ENCODE peak calls at places on chromosomes 16 and 17, in four cellular contexts. U is HepG2, A is GM12878, Z is H1. R is an unnamed sample. For H3K4me1, the result is how much of the 10 kb centered on the place peaks cover.

GRCh38 chr17:31842416-31843381 is 16.3 kb downstream of the COPRS start:
- DNase-seq in U (peak), A (no peak), Z (peak), R (peak)

GRCh38 chr16:80681436-80681835 is 123.0 kb downstream of the CDYL2 start:
- DNase-seq in Z (no peak), A (no peak), U (no peak), R (no peak)

GRCh38 chr17:45577571-45578279 is 87.2 kb upstream of the PLEKHM1 start:
- DNase-seq in A (no peak), U (no peak), Z (no peak), R (peak)

GRCh38 chr16:50263940-50264929 is 2.1 kb upstream of the ADCY7 start:
- DNase-seq in Z (no peak), A (peak), U (peak), R (no peak)

GRCh38 chr16:50507397-50507796 is 40.8 kb upstream of the NKD1 start:
- DNase-seq in Z (no peak), A (no peak), U (no peak), R (no peak)

GRCh38 chr17:57750109-57750845 is 5.2 kb upstream of the CCDC182 start:
- DNase-seq in U (no peak), A (no peak), Z (no peak), R (no peak)

GRCh38 chr17:79646721-79647455 is 36.0 kb upstream of the RBFOX3 start:
- DNase-seq in A (no peak), Z (peak), U (no peak), R (no peak)

GRCh38 chr16:4455951-4456350 is 18.5 kb downstream of the NMRAL1 start:
- DNase-seq in Z (no peak), A (no peak), U (no peak), R (no peak)

GRCh38 chr17:79205688-79206205 is 131.1 kb downstream of the ENGASE start:
- DNase-seq in U (no peak), A (no peak), Z (no peak), R (no peak)

GRCh38 chr16:4517812-4518211 is 20.8 kb downstream of the CDIP1 start:
- DNase-seq in Z (peak), U (peak), A (no peak), R (peak)

GRCh38 chr16:29987371-29988085 is 7.9 kb downstream of the HIRIP3 start:
- DNase-seq in Z (no peak), A (no peak), U (no peak), R (no peak)

GRCh38 chr17:1843947-1844346 is 14.1 kb downstream of the RPA1 start:
- DNase-seq in U (no peak), Z (no peak), A (no peak), R (no peak)

GRCh38 chr17:2435181-2435741 is 34.4 kb upstream of the MNT start:
- DNase-seq in Z (peak), U (no peak), A (no peak), R (no peak)

GRCh38 chr17:1160591-1161041 is 19.2 kb downstream of the ABR start:
- DNase-seq in Z (no peak), A (no peak), U (no peak), R (no peak)

GRCh38 chr17:17506893-17507464 is 10.8 kb upstream of the RASD1 start:
- DNase-seq in Z (no peak), A (no peak), U (no peak), R (no peak)

GRCh38 chr17:52143536-52143935 is 15.0 kb downstream of the CA10 start:
- DNase-seq in Z (no peak), U (no peak), A (no peak), R (no peak)

GRCh38 chr17:7897090-7897489 is 8.5 kb downstream of the CHD3 start:
- DNase-seq in Z (no peak), U (no peak), A (no peak), R (no peak)

GRCh38 chr17:28726912-28727726 is 1.1 kb upstream of the TLCD1 start:
- DNase-seq in Z (peak), U (peak), A (peak), R (peak)

GRCh38 chr17:7446669-7447068 is 1.8 kb downstream of the CHRNB1 start:
- DNase-seq in A (no peak), U (no peak), Z (no peak), R (no peak)

GRCh38 chr16:12296991-12297390 is 320.5 kb downstream of the SNX29 start:
- DNase-seq in U (no peak), Z (no peak), A (no peak), R (no peak)

GRCh38 chr16:85084841-85085535 is 27.3 kb downstream of the CIBAR2 start:
- DNase-seq in Z (no peak), U (no peak), A (no peak), R (no peak)

GRCh38 chr16:85083051-85083639 is 29.1 kb downstream of the CIBAR2 start:
- DNase-seq in U (no peak), A (no peak), Z (peak), R (no peak)

GRCh38 chr16:85081765-85082164 is 30.5 kb downstream of the CIBAR2 start:
- DNase-seq in A (no peak), U (no peak), Z (no peak), R (no peak)

GRCh38 chr16:85080923-85081498 is 31.3 kb downstream of the CIBAR2 start:
- DNase-seq in U (no peak), A (no peak), Z (no peak), R (no peak)

DNA sequence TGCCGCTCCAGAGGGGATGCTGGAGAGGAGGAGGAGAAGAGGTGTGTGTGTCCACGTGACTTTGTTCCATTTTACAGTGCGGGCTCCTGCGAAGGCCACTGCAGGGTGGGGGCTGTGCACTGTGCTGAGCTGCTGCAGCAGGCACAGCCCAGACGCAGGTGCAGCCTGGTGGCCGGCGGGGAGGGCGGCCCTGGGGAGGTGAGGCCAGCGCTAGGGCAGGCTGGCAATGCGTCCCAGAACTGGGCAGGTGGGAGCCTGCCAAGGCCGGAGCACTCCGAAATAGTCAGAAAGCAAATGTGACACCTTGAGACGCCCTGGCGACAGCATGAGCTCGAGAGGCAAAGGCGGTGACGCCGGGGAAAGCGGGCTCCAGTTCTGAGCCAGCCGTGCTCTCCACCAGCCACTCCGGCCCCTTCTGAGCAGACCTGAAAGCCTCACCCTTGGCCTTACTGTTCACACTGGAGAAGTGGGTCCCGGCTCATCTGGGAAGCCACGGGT is 29.7 kb downstream of the CIBAR2 start:
- DNase-seq in A (no peak), Z (peak), U (no peak), R (no peak)
- TF ChIP-seq HDAC6 in A (no peak), Z (no peak), U (no peak), R (no peak)

DNA sequence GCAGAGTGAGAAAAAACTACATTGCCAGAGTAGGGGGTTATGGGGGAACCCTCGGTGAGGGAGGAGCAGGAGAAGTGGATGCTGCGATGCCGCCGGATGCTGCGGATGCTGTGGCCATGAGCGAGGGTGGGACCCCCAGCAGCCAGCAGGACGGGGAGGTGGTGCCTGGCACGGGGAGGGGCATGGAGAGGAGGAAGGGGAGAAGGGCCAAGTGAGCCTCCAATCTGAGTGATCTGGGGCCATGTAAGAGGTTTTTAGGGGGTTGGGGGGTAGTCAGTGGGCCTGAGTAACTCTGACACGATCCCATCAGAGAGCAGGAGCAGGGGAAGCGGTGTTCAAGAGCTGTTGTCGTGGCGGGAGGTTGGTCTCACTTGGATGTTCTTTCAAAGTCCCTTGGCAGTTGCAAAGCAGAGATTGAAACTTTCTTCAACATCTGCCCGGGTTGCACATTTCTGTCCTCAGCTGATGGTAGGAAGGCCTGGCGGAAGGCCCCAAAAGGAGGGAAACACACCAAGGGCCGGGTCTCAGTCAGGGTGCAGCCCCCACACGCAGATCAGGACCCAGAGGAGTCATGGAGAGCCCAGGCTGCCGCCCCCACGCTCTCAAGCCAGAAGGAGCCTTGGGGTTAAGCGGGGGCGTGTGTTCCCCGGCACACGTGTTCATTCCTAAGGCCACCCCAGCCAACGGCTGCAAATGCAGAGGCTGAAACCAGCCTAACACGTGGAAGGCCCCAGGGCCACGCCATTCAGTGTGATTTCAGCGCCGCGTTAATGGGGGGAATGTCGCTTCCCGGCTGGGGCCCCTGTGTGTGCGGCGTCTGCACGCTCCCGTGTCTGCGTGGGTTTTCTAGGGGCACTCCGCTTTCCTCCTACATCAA is 81.7 kb downstream of the ZDHHC7 start:
- DNase-seq in U (no peak), Z (no peak), A (no peak), R (peak)
- H3K4me1 ChIP-seq in U (under half), Z (under half), A (under half), R (under half)

GRCh38 chr17:12830692-12831363 is 41.5 kb downstream of the ARHGAP44 start:
- DNase-seq in Z (no peak), A (no peak), U (no peak), R (no peak)

DNA sequence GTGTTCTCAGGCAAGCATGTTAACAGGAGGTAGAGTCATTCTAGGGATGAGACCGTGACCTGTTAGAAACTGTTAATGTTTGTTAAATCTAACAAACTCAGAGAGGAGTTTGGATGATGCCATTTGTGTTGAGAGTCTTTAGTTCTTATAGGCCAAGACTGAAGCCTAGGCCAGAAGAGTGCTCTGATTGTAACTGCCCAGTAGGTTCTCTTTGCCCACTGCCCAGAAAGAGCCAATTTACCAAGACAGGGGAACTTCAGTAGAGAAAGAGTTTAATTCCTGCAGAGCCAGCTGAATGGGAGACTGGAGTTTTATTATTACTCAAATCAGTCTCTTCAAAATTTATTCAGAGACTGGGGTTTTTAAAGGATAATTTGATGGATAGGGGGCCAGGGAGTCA is 42.5 kb downstream of the ARHGAP44 start:
- DNase-seq in U (no peak), A (no peak), Z (no peak), R (no peak)
- TF ChIP-seq SP1 in U (no peak), A (no peak), Z (no peak), R (no peak)

GRCh38 chr16:57970971-57971370 is at the start of gene CNGB1:
- DNase-seq in A (no peak), Z (no peak), U (no peak), R (no peak)
- TF ChIP-seq HDAC6 in A (no peak), Z (no peak), U (no peak), R (no peak)

GRCh38 chr16:88784856-88785105 is 239 bp downstream of the PIEZO1 start:
- DNase-seq in U (no peak), A (no peak), Z (no peak), R (no peak)
- H3K4me1 ChIP-seq in U (half or more), A (under half), Z (under half), R (half or more)

DNA sequence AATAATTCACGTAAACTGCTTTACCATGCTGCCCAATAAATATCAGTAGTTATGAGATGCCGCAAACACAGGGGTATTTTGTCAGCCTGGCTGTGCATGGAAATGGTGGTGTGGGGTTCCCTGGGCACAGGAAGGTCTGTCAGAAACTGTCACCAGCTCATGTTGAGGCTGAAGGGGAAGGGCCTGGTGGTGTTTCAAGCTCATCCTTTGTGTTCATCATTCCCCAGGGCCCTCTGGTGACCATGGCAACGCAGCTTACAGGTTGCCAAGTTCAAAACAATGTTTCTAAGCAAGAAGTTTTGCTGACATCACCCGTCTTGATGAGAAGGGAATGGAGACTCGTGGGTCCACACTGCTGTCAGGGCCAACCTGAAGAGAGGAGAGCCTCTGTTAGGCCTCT is 348.9 kb upstream of the C16orf82 start:
- DNase-seq in U (no peak), A (no peak), Z (no peak), R (no peak)
- TF ChIP-seq SP1 in U (no peak), A (no peak), Z (no peak), R (no peak)

DNA sequence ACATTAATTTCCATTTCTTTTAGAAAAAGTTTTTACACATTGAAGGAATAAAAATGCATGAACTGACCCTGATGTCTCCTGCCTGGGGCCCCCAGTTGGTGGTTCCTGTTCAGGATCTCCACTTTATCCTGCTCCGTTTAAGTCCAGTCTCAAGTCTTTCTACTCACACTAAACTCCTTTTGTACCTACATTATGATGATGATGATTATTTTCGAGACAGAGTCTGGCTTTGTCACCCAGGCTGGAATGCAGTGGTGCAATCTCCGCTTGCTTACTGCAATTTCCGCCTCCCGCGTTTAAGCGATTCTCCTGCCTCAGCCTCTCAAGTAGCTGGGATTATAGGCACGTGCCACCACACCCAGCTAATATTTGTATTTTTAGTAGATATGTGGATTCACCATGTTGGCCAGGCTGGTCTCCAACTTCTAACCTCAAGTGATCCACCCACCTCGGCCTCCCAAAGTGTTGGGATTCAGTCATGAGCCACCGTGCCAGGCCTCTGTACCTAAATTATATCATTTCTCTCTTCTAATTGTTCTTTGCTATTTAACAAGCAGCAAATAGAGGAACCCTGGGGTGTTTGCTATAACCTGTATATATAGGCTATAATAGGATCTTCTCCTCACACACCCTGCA is 2.2 kb upstream of the FOXK2 start:
- DNase-seq in A (no peak), U (peak), Z (no peak), R (no peak)
- TF ChIP-seq HDAC6 in A (no peak), U (no peak), Z (no peak), R (no peak)

DNA sequence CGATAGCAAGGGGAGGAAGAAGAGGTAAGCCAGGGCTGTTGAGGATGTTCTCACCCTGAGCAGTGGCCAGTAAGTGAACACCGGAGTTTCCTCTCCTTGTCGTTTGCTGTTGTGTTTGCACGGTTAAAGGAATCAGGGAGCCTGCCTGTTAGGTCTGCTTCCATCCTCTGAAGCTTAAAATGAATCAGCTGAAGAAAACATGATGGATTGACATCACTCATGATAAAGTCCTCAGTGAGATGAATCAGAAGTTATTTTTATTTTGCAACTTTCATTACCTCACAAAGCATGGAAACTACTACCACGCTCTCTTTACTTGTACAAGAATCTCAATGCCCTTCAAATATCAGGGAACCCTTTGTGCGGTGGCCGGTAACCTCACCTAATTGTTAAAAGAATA is 441.5 kb upstream of the SALL1 start:
- DNase-seq in A (no peak), U (no peak), Z (no peak), R (no peak)
- H3K4me1 ChIP-seq in A (under half), U (under half), Z (under half), R (under half)